ENCODE peak calls at places on chromosomes 5 and 9, in seven cellular contexts. Y, J, M, A, V, Z and S are unnamed samples.
A peak's percentile ranks its signal among the peaks of the same experiment; 100 is the strongest.

GRCh38 chr5:163460562-163461176 is at the start of gene HMMR:
- DNase-seq in Y (no peak), J (no peak), M (no peak), A (peak; percentile 23), V (no peak), Z (no peak), S (peak; percentile 50)

GRCh38 chr9:85212209-85212608 is 529.5 kb downstream of the AGTPBP1 start:
- DNase-seq in Y (no peak), J (no peak), M (peak; percentile 54), A (no peak), V (no peak), Z (peak; percentile 9), S (no peak)

GRCh38 chr5:67998709-67999251 is 216.8 kb upstream of the PIK3R1 start:
- DNase-seq in Y (peak; percentile 74), J (no peak), M (peak; percentile 91), A (peak; percentile 38), V (peak; percentile 30), Z (peak; percentile 71), S (no peak)

GRCh38 chr5:7873216-7873615 is 4.3 kb downstream of the MTRR start:
- DNase-seq in Y (no peak), J (no peak), M (no peak), A (no peak), V (no peak), Z (no peak), S (no peak)

GRCh38 chr9:134004131-134004873 is 12.2 kb upstream of the VAV2 start:
- DNase-seq in Y (no peak), J (no peak), M (no peak), A (no peak), V (no peak), Z (no peak), S (no peak)

GRCh38 chr9:135093911-135094584 is 6.6 kb downstream of the OLFM1 start:
- DNase-seq in Y (no peak), J (no peak), M (no peak), A (no peak), V (no peak), Z (no peak), S (no peak)

GRCh38 chr5:173294673-173295320 is 33.4 kb downstream of the STC2 start:
- DNase-seq in Y (no peak), J (no peak), M (no peak), A (no peak), V (no peak), Z (no peak), S (no peak)

GRCh38 chr5:137061382-137061781 is 437.7 kb downstream of the SPOCK1 start:
- DNase-seq in Y (no peak), J (no peak), M (no peak), A (no peak), V (no peak), Z (no peak), S (no peak)

DNA sequence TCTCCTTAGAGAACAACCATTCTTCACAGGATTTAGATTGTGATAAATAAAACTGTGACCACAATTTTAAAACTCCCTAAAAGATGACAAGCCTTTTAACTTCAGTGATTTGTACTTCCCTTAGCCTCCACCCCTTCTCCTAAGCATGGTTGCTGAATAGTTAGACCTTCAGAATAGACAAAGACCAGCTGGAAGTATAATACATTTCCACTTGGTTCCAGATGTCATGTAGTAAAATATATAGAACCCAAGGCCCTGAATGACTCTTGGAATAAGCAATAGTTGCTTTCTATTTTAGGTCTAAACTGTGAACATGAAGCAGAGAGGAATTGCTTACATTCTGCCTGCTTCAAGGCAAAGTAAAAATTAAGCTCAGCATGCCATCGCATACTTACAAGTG is 208.7 kb downstream of the ARRDC3 start:
- DNase-seq in Y (no peak), J (no peak), M (no peak), A (no peak), V (no peak), Z (no peak), S (no peak)
- TF ChIP-seq CTCF in Y (no peak), J (no peak), M (no peak), A (no peak), V (no peak), Z (no peak), S (no peak)

GRCh38 chr5:142012186-142012785 is 541 bp downstream of the GNPDA1 start:
- DNase-seq in Y (peak; percentile 10), J (no peak), M (no peak), A (no peak), V (peak; percentile 42), Z (no peak), S (peak; percentile 67)
- TF ChIP-seq CTCF in Y (peak; percentile 73), J (peak; percentile 21), M (peak; percentile 72), A (peak; percentile 37), V (peak; percentile 28), Z (peak; percentile 78), S (peak; percentile 24)

GRCh38 chr5:98839469-98840383 is 66.3 kb downstream of the RGMB start:
- DNase-seq in Y (no peak), J (peak; percentile 46), M (no peak), A (no peak), V (no peak), Z (no peak), S (no peak)
- TF ChIP-seq CTCF in Y (peak; percentile 63), J (no peak), M (peak; percentile 69), A (peak; percentile 16), V (no peak), Z (no peak), S (no peak)

DNA sequence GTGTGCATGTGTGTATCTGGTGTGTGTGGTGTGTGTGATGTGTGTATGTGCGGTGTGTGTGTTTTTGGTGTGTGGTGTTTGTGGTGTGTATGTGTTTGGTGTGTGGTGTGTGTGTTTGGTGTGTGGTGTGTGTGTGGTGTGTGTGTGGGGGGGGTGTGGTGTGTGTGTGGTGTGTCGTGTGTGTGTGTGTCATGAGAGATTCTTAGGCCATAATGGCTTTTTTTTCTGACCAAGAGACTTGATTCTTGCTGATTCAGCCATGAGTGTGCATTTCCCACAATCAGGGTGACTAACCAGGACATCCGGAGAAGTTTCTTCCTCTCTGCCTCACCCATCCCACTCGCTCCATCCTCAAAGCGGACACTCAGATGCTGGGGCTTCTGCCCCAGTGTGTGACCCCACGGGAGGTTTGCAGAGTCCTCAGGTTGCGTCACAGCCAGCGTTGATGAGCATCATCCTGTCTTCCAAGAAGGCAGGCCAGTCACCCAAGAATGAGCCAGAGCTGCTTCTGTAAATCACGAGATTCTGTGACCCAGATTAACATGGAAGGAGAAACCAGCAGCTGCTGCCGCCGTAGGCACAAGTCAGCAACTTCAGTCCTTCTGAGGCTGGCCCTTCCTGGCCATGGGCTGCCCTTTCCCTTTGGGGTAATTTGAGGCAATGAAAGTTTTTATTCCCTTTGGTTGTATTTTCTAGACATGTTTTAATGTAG is 12.5 kb upstream of the CTSL start:
- DNase-seq in Y (peak; percentile 99), J (no peak), M (peak; percentile 99), A (peak; percentile 99), V (peak; percentile 92), Z (peak; percentile 92), S (no peak)
- TF ChIP-seq CTCF in Y (no peak), J (no peak), M (peak; percentile 19), A (peak; percentile 8), V (no peak), Z (no peak), S (no peak)

GRCh38 chr5:175802361-175802760 is 69.0 kb upstream of the CPLX2 start:
- DNase-seq in Y (no peak), J (no peak), M (no peak), A (no peak), V (no peak), Z (no peak), S (no peak)
- TF ChIP-seq CTCF in Y (no peak), J (no peak), M (no peak), A (no peak), V (no peak), Z (no peak), S (no peak)